ENCODE peak calls at places on chromosome X, in seven cellular contexts. D is tibial artery; F is lower leg skin; L is GM12865; V is cardiac muscle cell; S is mucosa of descending colon; X is CD8-positive, alpha-beta T cell. O is an unnamed sample.

GRCh38 chrX:117743469-117744251 is 372.9 kb downstream of the KLHL13 start:
- DNase-seq in D (no peak), F (no peak), L (peak; percentile 9), V (peak; percentile 28), S (no peak), X (no peak), O (peak; percentile 20)

GRCh38 chrX:40079572-40079971 is 18.2 kb downstream of the BCOR start:
- DNase-seq in D (no peak), F (no peak), L (no peak), V (no peak), S (no peak), X (no peak), O (no peak)

GRCh38 chrX:77342028-77342427 is 105.2 kb upstream of the FGF16 start:
- DNase-seq in D (no peak), F (no peak), L (no peak), V (peak; percentile 86), S (no peak), X (no peak), O (no peak)

GRCh38 chrX:46882266-46882665 is 30.0 kb upstream of the JADE3 start:
- DNase-seq in D (no peak), F (no peak), L (no peak), V (peak; percentile 7), S (no peak), X (no peak), O (no peak)

GRCh38 chrX:150502979-150503897 is 65.2 kb upstream of the MTM1 start:
- DNase-seq in D (no peak), F (no peak), L (no peak), V (no peak), S (no peak), X (no peak), O (no peak)

GRCh38 chrX:54492340-54492739 is 3.7 kb downstream of the FGD1 start:
- DNase-seq in D (peak; percentile 59), F (peak; percentile 15), L (no peak), V (no peak), S (no peak), X (no peak), O (no peak)

GRCh38 chrX:136768469-136769084 is 12.2 kb downstream of the ARHGEF6 start:
- DNase-seq in D (peak; percentile 77), F (peak; percentile 26), L (peak; percentile 63), V (no peak), S (peak; percentile 21), X (peak; percentile 34), O (no peak)

GRCh38 chrX:70313503-70313902 is 23.6 kb downstream of the KIF4A start:
- DNase-seq in D (no peak), F (no peak), L (no peak), V (no peak), S (no peak), X (no peak), O (no peak)

GRCh38 chrX:56113785-56114436 is 118.2 kb upstream of the KLF8 start:
- DNase-seq in D (no peak), F (no peak), L (no peak), V (no peak), S (no peak), X (no peak), O (no peak)

GRCh38 chrX:129522184-129523059 is 868 bp downstream of the SMARCA1 start:
- DNase-seq in D (peak; percentile 28), F (peak; percentile 19), L (no peak), V (peak; percentile 82), S (peak; percentile 40), X (no peak), O (no peak)

GRCh38 chrX:80550722-80551121 is 130.5 kb downstream of the TENT5D start:
- DNase-seq in D (no peak), F (no peak), L (peak; percentile 25), V (peak; percentile 1), S (no peak), X (no peak), O (peak; percentile 8)

GRCh38 chrX:150767475-150768131 is 74.4 kb downstream of the MTMR1 start:
- DNase-seq in D (no peak), F (no peak), L (peak; percentile 9), V (no peak), S (no peak), X (no peak), O (no peak)

GRCh38 chrX:47177079-47177478 is 16.6 kb upstream of the UBA1 start:
- DNase-seq in D (no peak), F (no peak), L (peak; percentile 14), V (no peak), S (no peak), X (no peak), O (no peak)

GRCh38 chrX:74377282-74377681 is 44.0 kb upstream of the SLC16A2 start:
- DNase-seq in D (no peak), F (no peak), L (no peak), V (no peak), S (no peak), X (no peak), O (no peak)

GRCh38 chrX:134026732-134027311 is 41.4 kb upstream of the GPC3 start:
- DNase-seq in D (peak; percentile 24), F (peak; percentile 31), L (peak; percentile 19), V (peak; percentile 88), S (peak; percentile 23), X (peak; percentile 10), O (peak; percentile 41)

GRCh38 chrX:13008189-13008533 is 33.3 kb downstream of the TMSB4X start:
- DNase-seq in D (no peak), F (no peak), L (peak; percentile 74), V (no peak), S (no peak), X (no peak), O (no peak)

GRCh38 chrX:13008851-13009250 is 33.9 kb downstream of the TMSB4X start:
- DNase-seq in D (no peak), F (no peak), L (no peak), V (no peak), S (no peak), X (no peak), O (no peak)

GRCh38 chrX:13007519-13008188 is 32.7 kb downstream of the TMSB4X start:
- DNase-seq in D (no peak), F (no peak), L (peak; percentile 47), V (no peak), S (no peak), X (no peak), O (no peak)

GRCh38 chrX:13009256-13009655 is 34.3 kb downstream of the TMSB4X start:
- DNase-seq in D (no peak), F (no peak), L (no peak), V (no peak), S (no peak), X (no peak), O (no peak)

GRCh38 chrX:13005671-13006473 is 31.0 kb downstream of the TMSB4X start:
- DNase-seq in D (peak; percentile 43), F (no peak), L (peak; percentile 81), V (no peak), S (no peak), X (no peak), O (peak; percentile 43)
- H3K4me3 ChIP-seq in D (no peak overlapping the region), F (no peak overlapping the region), L (peak overlapping the region; percentile 11), V (no peak overlapping the region), S (no peak overlapping the region), X (peak overlapping the region; percentile 3), O (peak overlapping the region; percentile 40)

GRCh38 chrX:43898406-43898805 is 16.2 kb upstream of the MAOB start:
- DNase-seq in D (no peak), F (no peak), L (no peak), V (no peak), S (no peak), X (no peak), O (no peak)

GRCh38 chrX:43897290-43897689 is 15.0 kb upstream of the MAOB start:
- DNase-seq in D (no peak), F (no peak), L (no peak), V (no peak), S (no peak), X (no peak), O (no peak)

DNA sequence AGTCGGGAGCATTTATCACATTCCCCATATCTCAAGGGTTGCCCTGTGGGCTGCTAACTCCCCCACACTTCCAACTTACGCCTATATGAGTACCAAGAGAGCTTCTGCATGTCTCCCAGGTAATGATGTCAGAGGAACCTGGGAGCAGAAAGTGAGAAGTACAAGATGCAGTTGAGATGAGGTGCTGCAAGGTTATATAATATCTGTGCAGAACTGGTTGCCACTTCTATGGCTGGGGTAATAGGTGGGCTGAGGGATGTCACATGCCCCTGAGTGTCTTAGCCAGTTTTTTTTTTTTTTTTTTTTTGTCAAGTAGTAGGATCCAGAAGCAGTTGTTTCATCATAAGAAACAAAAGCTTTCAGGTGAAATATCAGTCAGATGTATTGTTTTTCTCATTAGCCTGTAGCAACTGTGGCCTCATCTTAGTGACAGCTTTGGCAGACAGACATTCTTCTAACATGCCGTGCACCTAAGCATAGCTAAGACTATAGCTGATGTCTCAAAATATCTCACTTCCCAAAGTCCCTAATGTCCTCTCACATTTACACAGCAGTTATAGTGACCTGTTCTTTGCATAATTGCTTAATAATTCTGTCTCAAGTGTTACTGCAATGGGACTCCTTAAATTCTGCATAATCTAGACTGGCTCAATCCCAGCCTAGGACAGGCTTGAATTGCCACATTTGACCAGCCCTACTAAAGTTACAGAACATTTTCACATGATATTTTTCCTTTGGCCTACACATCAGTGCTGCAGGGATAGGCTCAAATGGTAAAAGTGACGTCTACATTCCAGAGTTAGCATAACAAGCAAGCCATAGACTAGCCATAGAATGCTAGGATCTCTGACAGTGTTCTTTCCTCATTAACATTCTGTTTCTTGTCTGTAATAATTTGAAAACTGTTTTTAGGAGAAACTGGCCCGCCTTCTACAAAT is 17.9 kb upstream of the MAOB start:
- DNase-seq in D (no peak), F (no peak), L (no peak), V (no peak), S (no peak), X (no peak), O (no peak)
- TF ChIP-seq CTCF in D (no peak), F (no peak), L (no peak), V (no peak), S (no peak), X (no peak), O (no peak)

GRCh38 chrX:68648960-68649359 is 1.5 kb downstream of the STARD8 start:
- DNase-seq in D (no peak), F (no peak), L (no peak), V (peak; percentile 39), S (no peak), X (no peak), O (no peak)
- H3K4me3 ChIP-seq in D (no peak overlapping the region), F (no peak overlapping the region), L (no peak overlapping the region), V (no peak overlapping the region), S (no peak overlapping the region), X (no peak overlapping the region), O (no peak overlapping the region)

DNA sequence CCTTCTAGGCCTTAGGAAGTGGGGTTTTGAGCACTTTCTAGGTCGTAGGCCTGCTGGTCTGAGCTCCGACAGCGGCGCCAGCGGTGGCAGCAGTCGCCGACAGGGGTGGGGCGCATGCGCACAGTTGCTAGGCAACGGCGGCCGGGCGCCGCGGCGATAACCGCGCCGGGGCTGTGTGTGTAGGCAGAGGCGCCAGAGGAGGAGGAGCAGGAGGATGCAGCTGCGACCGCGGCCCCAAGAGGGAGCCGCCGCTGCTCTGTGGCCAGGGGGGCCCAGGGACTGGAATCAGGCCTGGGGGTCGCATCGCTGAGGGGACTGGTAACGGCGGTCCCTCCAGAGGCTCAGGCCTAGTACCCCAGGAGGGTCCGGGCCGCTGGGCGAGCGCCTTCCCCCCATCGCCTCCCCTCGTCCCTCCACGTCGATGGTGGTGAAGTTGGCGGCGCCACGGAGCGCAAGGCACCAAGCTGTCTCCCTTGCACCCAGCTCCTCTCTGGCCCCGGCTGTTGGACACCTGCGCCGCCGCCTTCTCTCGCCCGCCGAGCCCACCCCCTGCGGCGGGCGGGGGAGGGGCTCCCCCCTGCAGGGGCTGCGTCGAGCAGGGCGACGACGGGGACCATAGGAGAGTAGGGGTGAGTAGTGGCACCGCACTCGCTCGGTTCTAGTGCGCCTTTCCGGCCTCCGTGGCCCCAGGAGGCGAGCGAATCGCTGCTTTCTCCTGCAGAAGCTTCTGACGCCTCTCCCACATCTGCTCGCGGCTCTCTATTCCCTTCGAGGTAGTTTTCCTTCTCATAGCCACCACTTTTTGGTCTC is 58.6 kb upstream of the ZC4H2 start:
- DNase-seq in D (peak; percentile 42), F (peak; percentile 15), L (peak; percentile 91), V (peak; percentile 86), S (peak; percentile 87), X (peak; percentile 80), O (peak; percentile 86)
- TF ChIP-seq CTCF in D (peak; percentile 41), F (no peak), L (peak; percentile 39), V (peak; percentile 42), S (no peak), X (peak; percentile 46), O (peak; percentile 51)